ENCODE peak calls at places on chromosomes 6 and 20, in six cellular contexts. Y is kidney epithelial cell, R is BJ, I is sigmoid colon, L is ovary, T is lower lobe of right lung. S is an unnamed sample.
A peak's percentile ranks its signal among the peaks of the same experiment; 100 is the strongest.

GRCh38 chr6:14315353-14315752 is 197.8 kb downstream of the CD83 start:
- DNase-seq in T (no peak), L (no peak), R (no peak), I (no peak), Y (no peak), S (no peak)

GRCh38 chr20:8722277-8722928 is 346.5 kb upstream of the PLCB4 start:
- DNase-seq in Y (peak; percentile 23), L (peak; percentile 30), I (no peak), R (no peak), T (no peak), S (no peak)

GRCh38 chr6:11628562-11628961 is 91.0 kb downstream of the TMEM170B start:
- DNase-seq in T (no peak), R (no peak), L (no peak), Y (no peak), I (no peak), S (no peak)

GRCh38 chr20:20621191-20621590 is 91.3 kb downstream of the RALGAPA2 start:
- DNase-seq in L (no peak), T (no peak), R (no peak), I (no peak), Y (no peak), S (no peak)

GRCh38 chr6:143027058-143027457 is 33.6 kb upstream of the AIG1 start:
- DNase-seq in R (no peak), Y (no peak), L (peak; percentile 28), I (no peak), T (peak; percentile 48), S (no peak)

GRCh38 chr20:11108102-11108842 is 434.5 kb upstream of the JAG1 start:
- DNase-seq in I (no peak), R (no peak), T (no peak), Y (no peak), L (no peak), S (no peak)

GRCh38 chr6:158631678-158632537 is 12.6 kb downstream of the DYNLT1 start:
- DNase-seq in T (no peak), R (no peak), L (peak; percentile 68), Y (peak; percentile 45), I (peak; percentile 85), S (no peak)

GRCh38 chr6:10793695-10794094 is 44.6 kb downstream of the MAK start:
- DNase-seq in T (no peak), L (no peak), I (no peak), Y (no peak), R (no peak), S (no peak)

GRCh38 chr20:32362924-32363364 is 4.8 kb downstream of the ASXL1 start:
- DNase-seq in R (no peak), Y (no peak), I (no peak), T (no peak), L (no peak), S (no peak)

GRCh38 chr6:11194399-11195274 is 37.8 kb downstream of the NEDD9 start:
- DNase-seq in Y (no peak), T (no peak), I (no peak), L (no peak), R (no peak), S (no peak)

GRCh38 chr20:39795401-39796272 is 833.5 kb downstream of the DHX35 start:
- DNase-seq in Y (no peak), I (no peak), L (no peak), T (no peak), R (no peak), S (no peak)

GRCh38 chr6:34132486-34133185 is 13.3 kb downstream of the GRM4 start:
- DNase-seq in R (no peak), L (no peak), I (no peak), Y (no peak), T (no peak), S (no peak)

GRCh38 chr6:166960609-166960978 is 4.2 kb upstream of the RNASET2 start:
- DNase-seq in R (no peak), T (no peak), L (no peak), I (no peak), Y (no peak), S (no peak)

GRCh38 chr6:46044876-46045617 is 29.4 kb upstream of the CLIC5 start:
- DNase-seq in L (peak; percentile 27), T (no peak), I (no peak), Y (peak; percentile 85), R (peak; percentile 22), S (no peak)

GRCh38 chr6:136784910-136785746 is 7.1 kb downstream of the MAP3K5 start:
- DNase-seq in R (no peak), I (peak; percentile 78), L (peak; percentile 54), Y (no peak), T (peak; percentile 85), S (no peak)

GRCh38 chr6:110529907-110530306 is 53.5 kb upstream of the SLC22A16 start:
- DNase-seq in Y (no peak), T (no peak), L (no peak), R (no peak), I (no peak), S (no peak)

GRCh38 chr6:14488185-14488584 is 370.6 kb downstream of the CD83 start:
- DNase-seq in T (no peak), Y (no peak), L (no peak), I (no peak), R (no peak), S (no peak)

GRCh38 chr20:16801919-16802651 is 53.9 kb downstream of the OTOR start:
- DNase-seq in Y (no peak), L (peak; percentile 76), T (peak; percentile 66), I (peak; percentile 73), R (no peak), S (no peak)

GRCh38 chr6:67210450-67210849 is 1424.6 kb upstream of the ADGRB3 start:
- DNase-seq in I (no peak), Y (no peak), L (no peak), R (no peak), T (no peak), S (no peak)

GRCh38 chr20:12207875-12208274 is 290.2 kb downstream of the BTBD3 start:
- DNase-seq in Y (peak; percentile 1), T (no peak), R (no peak), I (no peak), L (no peak), S (no peak)

GRCh38 chr20:63972312-63973159 is 2.8 kb upstream of the ZNF512B start:
- DNase-seq in L (peak; percentile 28), I (peak; percentile 71), T (no peak), R (no peak), Y (no peak), S (peak; percentile 81)

GRCh38 chr20:41001497-41001896 is 27.1 kb upstream of the TOP1 start:
- DNase-seq in R (no peak), T (no peak), I (no peak), Y (no peak), L (no peak), S (no peak)

GRCh38 chr6:25354078-25354940 is 75.1 kb downstream of the CARMIL1 start:
- DNase-seq in L (no peak), T (no peak), Y (peak; percentile 37), I (no peak), R (peak; percentile 35), S (no peak)

GRCh38 chr20:62584671-62585512 is 57.4 kb upstream of the SLCO4A1 start:
- DNase-seq in I (no peak), R (no peak), L (no peak), T (no peak), Y (no peak), S (no peak)

GRCh38 chr6:134880487-134881190 is 69.3 kb downstream of the ALDH8A1 start:
- DNase-seq in I (no peak), T (no peak), Y (no peak), L (no peak), R (peak; percentile 52), S (no peak)

GRCh38 chr6:24864345-24864744 is 65.6 kb upstream of the ARMH2 start:
- DNase-seq in I (no peak), T (no peak), L (no peak), R (no peak), Y (no peak), S (no peak)

GRCh38 chr6:8060346-8060745 is 3.8 kb downstream of the BLOC1S5 start:
- DNase-seq in T (no peak), I (no peak), Y (no peak), L (no peak), R (no peak), S (no peak)

GRCh38 chr6:8061736-8062135 is 2.5 kb downstream of the BLOC1S5 start:
- DNase-seq in I (no peak), T (no peak), Y (no peak), R (no peak), L (no peak), S (no peak)

GRCh38 chr6:8057263-8057662 is 6.9 kb downstream of the BLOC1S5 start:
- DNase-seq in I (no peak), L (no peak), R (no peak), Y (no peak), T (no peak), S (no peak)

GRCh38 chr6:8057793-8058192 is 6.4 kb downstream of the BLOC1S5 start:
- DNase-seq in Y (no peak), R (no peak), T (no peak), I (no peak), L (no peak), S (no peak)

GRCh38 chr6:8059129-8059528 is 5.1 kb downstream of the BLOC1S5 start:
- DNase-seq in I (no peak), L (no peak), R (no peak), T (no peak), Y (no peak), S (no peak)
- TF ChIP-seq CTCF in I (no peak), L (peak; percentile 17), R (peak; percentile 31), T (peak; percentile 26), Y (peak; percentile 13), S (peak; percentile 89)

GRCh38 chr6:89311853-89312531 is 3.1 kb downstream of the GABRR2 start:
- DNase-seq in T (peak; percentile 78), R (no peak), Y (no peak), I (peak; percentile 86), L (peak; percentile 49), S (no peak)
- TF ChIP-seq CTCF in T (peak; percentile 48), R (peak; percentile 69), Y (peak; percentile 44), I (peak; percentile 45), L (no peak), S (peak; percentile 67)

DNA sequence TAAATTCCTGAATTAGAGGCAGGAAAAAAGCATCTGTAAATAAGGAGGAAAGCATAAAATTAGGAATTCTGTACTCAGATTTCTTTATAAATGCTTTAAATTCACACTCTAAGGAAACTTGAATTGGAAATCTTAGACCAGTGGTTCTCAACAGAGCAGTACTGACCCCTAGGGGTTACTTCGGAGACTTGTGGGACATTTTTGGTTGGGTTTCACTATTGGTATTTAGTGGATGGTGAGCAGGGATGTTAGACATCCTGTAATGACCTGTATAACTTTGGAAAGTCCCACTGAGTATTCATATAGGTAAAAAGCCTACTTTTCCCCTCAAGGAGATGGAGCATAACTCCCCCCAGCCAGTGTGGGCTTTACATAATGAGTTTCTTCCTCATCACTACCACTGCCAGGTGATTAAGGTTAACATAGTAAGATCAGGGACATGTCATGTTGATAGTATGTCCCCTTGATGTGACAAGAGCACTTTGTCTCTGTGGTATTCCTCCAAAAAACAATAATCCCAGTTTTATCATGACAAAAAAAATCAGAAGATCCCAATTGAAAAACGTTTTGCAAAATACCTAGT is 31.0 kb downstream of the GLO1 start:
- DNase-seq in T (no peak), I (no peak), R (peak; percentile 8), Y (peak; percentile 31), L (peak; percentile 31), S (no peak)
- TF ChIP-seq CTCF in T (peak; percentile 75), I (peak; percentile 44), R (peak; percentile 79), Y (peak; percentile 72), L (no peak), S (peak; percentile 87)

DNA sequence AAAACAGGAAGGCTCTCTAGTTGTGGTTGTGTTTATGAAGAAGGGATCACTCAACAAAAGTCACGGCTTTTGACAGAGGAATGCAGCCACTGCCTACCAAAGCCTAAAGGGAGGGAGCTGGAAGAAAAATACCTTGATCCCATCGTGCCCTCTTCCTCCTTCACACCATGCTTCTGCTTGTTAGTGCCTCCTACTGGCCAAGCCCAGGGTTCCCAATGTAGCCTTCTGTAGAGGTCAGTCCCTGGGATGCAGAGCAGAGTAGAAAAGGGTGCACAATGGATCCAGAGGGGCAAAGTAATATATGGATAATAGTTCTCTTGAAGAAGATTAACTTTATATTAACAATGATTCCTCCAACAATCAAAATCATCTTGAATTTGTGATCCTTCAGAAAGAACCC is 293.5 kb upstream of the FERMT1 start:
- DNase-seq in T (no peak), L (no peak), Y (no peak), I (no peak), R (no peak), S (no peak)
- TF ChIP-seq CTCF in T (no peak), L (no peak), Y (no peak), I (no peak), R (no peak), S (no peak)